ENCODE peak calls at places on chromosomes 1 and 21, in eight cellular contexts. One of them, this sample, is unnamed. For H3K4me1 and H3K27me3, the result is how much of the 10 kb centered on the place peaks cover.

GRCh38 chr1:2015383-2015735 is 3.8 kb upstream of the GABRD start:
- DNase-seq in transverse colon: no peak
- DNase-seq in fibroblast of lung: no peak
- DNase-seq in HCT116: no peak
- DNase-seq in heart right ventricle: no peak
- DNase-seq in A673: no peak
- DNase-seq in thoracic aorta: no peak
- DNase-seq in uterus: no peak
- DNase-seq in this sample: no peak

GRCh38 chr1:223765036-223765718 is 52.8 kb downstream of the CAPN2 start:
- DNase-seq in heart right ventricle: peak
- DNase-seq in fibroblast of lung: no peak
- DNase-seq in thoracic aorta: no peak
- DNase-seq in HCT116: no peak
- DNase-seq in transverse colon: peak
- DNase-seq in uterus: no peak
- DNase-seq in A673: no peak
- DNase-seq in this sample: no peak

GRCh38 chr1:233897325-233898162 is 6.9 kb upstream of the SLC35F3 start:
- DNase-seq in transverse colon: no peak
- DNase-seq in HCT116: no peak
- DNase-seq in uterus: no peak
- DNase-seq in A673: no peak
- DNase-seq in heart right ventricle: no peak
- DNase-seq in fibroblast of lung: no peak
- DNase-seq in thoracic aorta: no peak
- DNase-seq in this sample: no peak

GRCh38 chr1:9428601-9429368 is 110.5 kb upstream of the SLC25A33 start:
- DNase-seq in transverse colon: peak
- DNase-seq in heart right ventricle: peak
- DNase-seq in A673: peak
- DNase-seq in thoracic aorta: peak
- DNase-seq in fibroblast of lung: peak
- DNase-seq in uterus: peak
- DNase-seq in HCT116: peak
- DNase-seq in this sample: peak

GRCh38 chr1:110668523-110668922 is 6.2 kb downstream of the KCNA3 start:
- DNase-seq in HCT116: no peak
- DNase-seq in transverse colon: no peak
- DNase-seq in heart right ventricle: no peak
- DNase-seq in fibroblast of lung: no peak
- DNase-seq in thoracic aorta: no peak
- DNase-seq in uterus: no peak
- DNase-seq in A673: no peak
- DNase-seq in this sample: no peak

GRCh38 chr1:80769351-80769750 is 1031.4 kb upstream of the ADGRL2 start:
- DNase-seq in thoracic aorta: no peak
- DNase-seq in HCT116: no peak
- DNase-seq in A673: no peak
- DNase-seq in transverse colon: no peak
- DNase-seq in heart right ventricle: no peak
- DNase-seq in uterus: no peak
- DNase-seq in fibroblast of lung: no peak
- DNase-seq in this sample: no peak

GRCh38 chr1:221782970-221783369 is 41.1 kb upstream of the DUSP10 start:
- DNase-seq in A673: no peak
- DNase-seq in HCT116: no peak
- DNase-seq in heart right ventricle: no peak
- DNase-seq in fibroblast of lung: no peak
- DNase-seq in uterus: no peak
- DNase-seq in thoracic aorta: no peak
- DNase-seq in transverse colon: no peak
- DNase-seq in this sample: no peak

GRCh38 chr1:92910081-92910480 is 51.2 kb downstream of the DIPK1A start:
- DNase-seq in heart right ventricle: no peak
- DNase-seq in thoracic aorta: no peak
- DNase-seq in HCT116: no peak
- DNase-seq in A673: no peak
- DNase-seq in uterus: no peak
- DNase-seq in fibroblast of lung: no peak
- DNase-seq in transverse colon: no peak
- DNase-seq in this sample: no peak

GRCh38 chr1:12540580-12541273 is 77.3 kb downstream of the DHRS3 start:
- DNase-seq in HCT116: no peak
- DNase-seq in thoracic aorta: no peak
- DNase-seq in fibroblast of lung: no peak
- DNase-seq in transverse colon: no peak
- DNase-seq in A673: no peak
- DNase-seq in uterus: no peak
- DNase-seq in heart right ventricle: no peak
- DNase-seq in this sample: no peak

GRCh38 chr1:12537294-12537693 is 80.7 kb downstream of the DHRS3 start:
- DNase-seq in heart right ventricle: no peak
- DNase-seq in transverse colon: no peak
- DNase-seq in HCT116: no peak
- DNase-seq in uterus: no peak
- DNase-seq in A673: no peak
- DNase-seq in fibroblast of lung: no peak
- DNase-seq in thoracic aorta: no peak
- DNase-seq in this sample: no peak

GRCh38 chr1:12539705-12540579 is 78.1 kb downstream of the DHRS3 start:
- DNase-seq in HCT116: peak
- DNase-seq in uterus: peak
- DNase-seq in fibroblast of lung: peak
- DNase-seq in thoracic aorta: peak
- DNase-seq in heart right ventricle: peak
- DNase-seq in transverse colon: peak
- DNase-seq in A673: no peak
- DNase-seq in this sample: no peak

GRCh38 chr1:12537906-12538461 is 80.0 kb downstream of the DHRS3 start:
- DNase-seq in heart right ventricle: no peak
- DNase-seq in transverse colon: no peak
- DNase-seq in HCT116: no peak
- DNase-seq in uterus: no peak
- DNase-seq in A673: no peak
- DNase-seq in thoracic aorta: no peak
- DNase-seq in fibroblast of lung: no peak
- DNase-seq in this sample: no peak

DNA sequence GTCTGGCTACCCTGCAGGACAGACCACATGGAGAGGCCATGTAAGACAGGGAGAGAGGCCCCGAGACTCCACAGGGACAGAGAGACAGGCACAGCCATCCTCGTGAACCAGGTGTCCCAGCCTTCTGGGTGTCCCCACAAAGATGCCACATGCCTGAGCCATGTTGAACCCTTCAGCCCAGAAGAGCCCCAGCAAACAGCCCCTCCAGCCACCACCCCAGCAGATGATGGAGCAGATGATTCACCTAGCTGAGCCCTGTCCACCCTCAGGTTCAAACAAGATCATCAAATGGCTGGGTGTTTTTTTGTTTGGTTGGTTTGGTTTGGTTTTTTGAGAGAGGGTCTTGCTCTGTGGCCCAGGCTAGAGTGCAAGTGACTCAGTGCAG is 78.7 kb downstream of the DHRS3 start:
- DNase-seq in transverse colon: no peak
- DNase-seq in heart right ventricle: no peak
- DNase-seq in uterus: no peak
- DNase-seq in A673: no peak
- DNase-seq in thoracic aorta: no peak
- DNase-seq in HCT116: no peak
- DNase-seq in fibroblast of lung: no peak
- DNase-seq in this sample: no peak
- H3K4me1 ChIP-seq in transverse colon: under half
- H3K4me1 ChIP-seq in heart right ventricle: under half
- H3K4me1 ChIP-seq in uterus: under half
- H3K4me1 ChIP-seq in A673: under half
- H3K4me1 ChIP-seq in thoracic aorta: under half
- H3K4me1 ChIP-seq in HCT116: under half
- H3K4me1 ChIP-seq in fibroblast of lung: under half
- H3K4me1 ChIP-seq in this sample: under half

GRCh38 chr1:21124846-21125245 is 51.9 kb downstream of the EIF4G3 start:
- DNase-seq in fibroblast of lung: peak
- DNase-seq in transverse colon: no peak
- DNase-seq in heart right ventricle: no peak
- DNase-seq in thoracic aorta: no peak
- DNase-seq in HCT116: no peak
- DNase-seq in A673: no peak
- DNase-seq in uterus: no peak
- DNase-seq in this sample: no peak
- H3K4me3 ChIP-seq in fibroblast of lung: no peak
- H3K4me3 ChIP-seq in transverse colon: no peak
- H3K4me3 ChIP-seq in heart right ventricle: no peak
- H3K4me3 ChIP-seq in thoracic aorta: no peak
- H3K4me3 ChIP-seq in HCT116: no peak
- H3K4me3 ChIP-seq in A673: no peak
- H3K4me3 ChIP-seq in uterus: no peak
- H3K4me3 ChIP-seq in this sample: no peak

GRCh38 chr1:10860682-10861081 is 64.2 kb upstream of the CASZ1 start:
- DNase-seq in A673: no peak
- DNase-seq in fibroblast of lung: no peak
- DNase-seq in HCT116: no peak
- DNase-seq in thoracic aorta: no peak
- DNase-seq in transverse colon: no peak
- DNase-seq in uterus: no peak
- DNase-seq in heart right ventricle: no peak
- DNase-seq in this sample: no peak
- H3K27me3 ChIP-seq in A673: under half
- H3K27me3 ChIP-seq in fibroblast of lung: under half
- H3K27me3 ChIP-seq in HCT116: under half
- H3K27me3 ChIP-seq in thoracic aorta: under half
- H3K27me3 ChIP-seq in transverse colon: under half
- H3K27me3 ChIP-seq in uterus: under half
- H3K27me3 ChIP-seq in heart right ventricle: under half
- H3K27me3 ChIP-seq in this sample: under half

DNA sequence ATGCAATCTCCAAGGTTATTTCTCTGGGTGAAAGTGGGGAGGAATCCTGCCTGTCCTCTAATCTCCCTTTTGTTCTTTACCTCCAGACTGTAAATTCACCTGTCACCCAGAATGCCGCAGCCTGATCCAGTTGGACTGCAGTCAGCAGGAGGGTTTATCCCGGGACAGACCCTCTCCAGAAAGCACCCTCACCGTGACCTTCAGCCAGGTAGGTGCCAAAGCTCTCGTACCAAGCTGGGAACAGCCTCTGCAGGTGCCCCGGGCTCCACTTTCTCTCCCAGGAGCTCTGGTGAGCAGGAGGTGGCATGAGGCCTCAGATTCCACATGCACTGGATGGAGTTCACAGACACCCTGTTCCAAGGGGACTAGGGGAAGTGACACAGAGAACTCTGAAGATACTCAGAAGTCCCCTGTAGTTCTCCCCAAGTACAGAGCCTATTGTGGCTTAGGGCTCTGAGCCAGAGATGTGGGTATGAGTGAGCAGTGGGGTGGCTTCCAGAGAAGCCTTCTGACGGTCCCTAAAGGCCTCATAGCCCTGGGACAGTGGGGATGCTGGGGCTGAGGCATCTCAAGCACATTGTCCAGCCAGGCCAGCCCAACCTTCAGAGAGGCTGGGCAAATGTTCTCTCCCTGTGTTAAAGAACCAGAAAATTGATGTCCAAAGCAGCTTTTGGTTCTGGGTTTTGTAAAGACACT is 30.9 kb downstream of the RASSF5 start:
- DNase-seq in transverse colon: no peak
- DNase-seq in HCT116: no peak
- DNase-seq in heart right ventricle: no peak
- DNase-seq in fibroblast of lung: no peak
- DNase-seq in A673: no peak
- DNase-seq in thoracic aorta: no peak
- DNase-seq in uterus: no peak
- DNase-seq in this sample: no peak
- H3K4me1 ChIP-seq in transverse colon: under half
- H3K4me1 ChIP-seq in HCT116: under half
- H3K4me1 ChIP-seq in heart right ventricle: under half
- H3K4me1 ChIP-seq in fibroblast of lung: under half
- H3K4me1 ChIP-seq in A673: under half
- H3K4me1 ChIP-seq in thoracic aorta: under half
- H3K4me1 ChIP-seq in uterus: under half
- H3K4me1 ChIP-seq in this sample: under half

DNA sequence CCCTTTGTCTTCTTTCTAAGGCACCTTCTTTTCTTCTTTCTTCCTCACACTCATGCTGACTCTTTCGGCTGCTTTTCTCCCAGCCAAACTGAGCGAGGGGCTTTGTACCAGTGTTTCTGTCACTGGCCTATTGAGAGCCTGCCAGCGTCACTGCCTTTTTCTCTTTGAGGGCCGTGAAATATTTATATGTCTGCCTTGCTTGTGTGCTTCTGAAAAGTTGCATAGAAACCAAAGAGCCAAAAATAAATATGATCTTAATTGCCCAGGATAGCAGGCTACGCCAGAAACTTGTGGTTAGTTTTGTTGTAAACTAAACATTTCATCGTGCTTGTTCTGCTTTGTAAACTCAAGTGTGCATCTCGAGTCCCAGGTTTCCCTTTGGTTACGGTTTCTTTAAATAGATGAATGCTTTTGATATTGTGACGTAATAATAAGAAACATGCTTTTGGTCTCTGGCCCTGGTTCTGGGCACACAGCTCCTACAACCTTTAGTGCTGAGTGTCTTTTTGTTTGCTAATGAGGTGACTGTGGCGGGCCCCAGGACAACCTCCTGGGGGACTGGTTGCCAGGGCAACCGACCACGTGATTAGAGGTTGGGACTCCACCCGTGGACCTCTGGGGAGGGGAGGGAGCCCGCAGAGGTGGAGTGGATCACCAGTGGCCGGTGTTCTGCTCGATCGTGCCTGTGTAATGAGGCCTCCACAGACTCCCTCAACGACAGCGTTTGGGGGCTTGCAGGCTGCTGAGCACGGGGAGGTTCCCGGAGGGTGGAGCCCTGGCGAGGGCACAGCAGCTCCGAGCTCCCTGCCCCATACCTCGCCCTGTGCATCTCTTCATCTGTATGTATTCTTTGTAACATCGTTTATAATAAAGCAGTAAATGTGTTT is 10.9 kb downstream of the SLC37A1 start:
- DNase-seq in heart right ventricle: peak
- DNase-seq in A673: no peak
- DNase-seq in thoracic aorta: peak
- DNase-seq in uterus: peak
- DNase-seq in fibroblast of lung: peak
- DNase-seq in transverse colon: peak
- DNase-seq in HCT116: no peak
- DNase-seq in this sample: no peak
- H3K4me3 ChIP-seq in heart right ventricle: peak
- H3K4me3 ChIP-seq in A673: no peak
- H3K4me3 ChIP-seq in thoracic aorta: peak
- H3K4me3 ChIP-seq in uterus: peak
- H3K4me3 ChIP-seq in fibroblast of lung: peak
- H3K4me3 ChIP-seq in transverse colon: no peak
- H3K4me3 ChIP-seq in HCT116: no peak
- H3K4me3 ChIP-seq in this sample: peak

DNA sequence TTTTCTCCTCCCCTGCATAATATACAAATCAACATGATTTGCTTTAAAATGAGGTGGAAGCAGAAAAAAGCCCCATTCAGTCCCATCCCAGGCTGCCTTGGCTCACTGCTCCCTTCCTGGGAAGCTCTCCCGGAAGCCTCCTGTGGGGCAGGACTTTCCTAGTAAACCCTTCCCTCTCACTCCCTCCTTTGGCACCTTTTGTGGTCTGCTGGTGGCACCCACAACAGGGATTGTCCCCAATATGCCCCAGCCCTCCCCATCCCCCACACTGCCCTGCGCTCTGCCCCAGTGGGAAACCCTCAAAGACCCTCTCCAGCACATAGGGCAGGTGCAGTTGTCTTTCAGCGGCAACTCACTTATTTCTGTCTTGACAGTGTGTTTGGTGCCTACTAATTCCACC is 1.8 kb upstream of the TMPRSS2 start:
- DNase-seq in HCT116: no peak
- DNase-seq in transverse colon: no peak
- DNase-seq in thoracic aorta: no peak
- DNase-seq in heart right ventricle: no peak
- DNase-seq in A673: no peak
- DNase-seq in fibroblast of lung: no peak
- DNase-seq in uterus: no peak
- DNase-seq in this sample: no peak
- H3K27me3 ChIP-seq in HCT116: under half
- H3K27me3 ChIP-seq in transverse colon: under half
- H3K27me3 ChIP-seq in thoracic aorta: under half
- H3K27me3 ChIP-seq in heart right ventricle: under half
- H3K27me3 ChIP-seq in A673: half or more
- H3K27me3 ChIP-seq in fibroblast of lung: under half
- H3K27me3 ChIP-seq in uterus: under half
- H3K27me3 ChIP-seq in this sample: under half